ENCODE peak calls at places on chromosome 2, in nine cellular contexts. One of them, this sample, is unnamed. For H3K4me1, the result is how much of the 10 kb centered on the place peaks cover.

GRCh38 chr2:3959372-3959771 is 256.0 kb downstream of the DCDC2C start:
- DNase-seq in effector memory CD4-positive, alpha-beta T cell: no peak
- DNase-seq in A549: peak
- DNase-seq in upper lobe of right lung: no peak
- DNase-seq in CD8-positive, alpha-beta T cell: no peak
- DNase-seq in sigmoid colon: no peak
- DNase-seq in neuronal stem cell: peak
- DNase-seq in neural progenitor cell: peak
- DNase-seq in PC-9: no peak
- DNase-seq in this sample: no peak

GRCh38 chr2:216017365-216017764 is 4.0 kb upstream of the MREG start:
- DNase-seq in neuronal stem cell: no peak
- DNase-seq in sigmoid colon: no peak
- DNase-seq in neural progenitor cell: no peak
- DNase-seq in upper lobe of right lung: no peak
- DNase-seq in PC-9: peak
- DNase-seq in A549: no peak
- DNase-seq in CD8-positive, alpha-beta T cell: no peak
- DNase-seq in effector memory CD4-positive, alpha-beta T cell: no peak
- DNase-seq in this sample: no peak

GRCh38 chr2:19176977-19177376 is 181.4 kb downstream of the OSR1 start:
- DNase-seq in A549: no peak
- DNase-seq in neuronal stem cell: no peak
- DNase-seq in neural progenitor cell: no peak
- DNase-seq in PC-9: peak
- DNase-seq in upper lobe of right lung: no peak
- DNase-seq in CD8-positive, alpha-beta T cell: no peak
- DNase-seq in effector memory CD4-positive, alpha-beta T cell: no peak
- DNase-seq in sigmoid colon: no peak
- DNase-seq in this sample: no peak

GRCh38 chr2:159129807-159130206 is 156.7 kb downstream of the WDSUB1 start:
- DNase-seq in sigmoid colon: no peak
- DNase-seq in neural progenitor cell: no peak
- DNase-seq in A549: no peak
- DNase-seq in CD8-positive, alpha-beta T cell: no peak
- DNase-seq in neuronal stem cell: no peak
- DNase-seq in upper lobe of right lung: no peak
- DNase-seq in PC-9: no peak
- DNase-seq in effector memory CD4-positive, alpha-beta T cell: no peak
- DNase-seq in this sample: no peak

GRCh38 chr2:217316743-217317142 is 456.9 kb upstream of the TNP1 start:
- DNase-seq in effector memory CD4-positive, alpha-beta T cell: no peak
- DNase-seq in neural progenitor cell: no peak
- DNase-seq in A549: no peak
- DNase-seq in sigmoid colon: no peak
- DNase-seq in CD8-positive, alpha-beta T cell: no peak
- DNase-seq in upper lobe of right lung: no peak
- DNase-seq in neuronal stem cell: no peak
- DNase-seq in PC-9: no peak
- DNase-seq in this sample: no peak

GRCh38 chr2:71943238-71944182 is 204.2 kb downstream of the CYP26B1 start:
- DNase-seq in upper lobe of right lung: peak
- DNase-seq in neural progenitor cell: no peak
- DNase-seq in neuronal stem cell: no peak
- DNase-seq in sigmoid colon: no peak
- DNase-seq in effector memory CD4-positive, alpha-beta T cell: no peak
- DNase-seq in A549: no peak
- DNase-seq in CD8-positive, alpha-beta T cell: peak
- DNase-seq in PC-9: no peak
- DNase-seq in this sample: no peak

GRCh38 chr2:239409976-239410375 is 9.2 kb upstream of the HDAC4 start:
- DNase-seq in CD8-positive, alpha-beta T cell: no peak
- DNase-seq in upper lobe of right lung: no peak
- DNase-seq in neuronal stem cell: no peak
- DNase-seq in sigmoid colon: no peak
- DNase-seq in A549: no peak
- DNase-seq in PC-9: no peak
- DNase-seq in neural progenitor cell: no peak
- DNase-seq in effector memory CD4-positive, alpha-beta T cell: no peak
- DNase-seq in this sample: no peak

GRCh38 chr2:8154270-8154669 is 527.6 kb upstream of the ID2 start:
- DNase-seq in CD8-positive, alpha-beta T cell: no peak
- DNase-seq in A549: no peak
- DNase-seq in neural progenitor cell: no peak
- DNase-seq in sigmoid colon: no peak
- DNase-seq in neuronal stem cell: no peak
- DNase-seq in PC-9: no peak
- DNase-seq in effector memory CD4-positive, alpha-beta T cell: no peak
- DNase-seq in upper lobe of right lung: no peak
- DNase-seq in this sample: no peak

GRCh38 chr2:18749912-18750526 is 160.7 kb upstream of the NT5C1B start:
- DNase-seq in CD8-positive, alpha-beta T cell: no peak
- DNase-seq in effector memory CD4-positive, alpha-beta T cell: no peak
- DNase-seq in PC-9: peak
- DNase-seq in upper lobe of right lung: no peak
- DNase-seq in A549: peak
- DNase-seq in sigmoid colon: peak
- DNase-seq in neural progenitor cell: peak
- DNase-seq in neuronal stem cell: peak
- DNase-seq in this sample: no peak

GRCh38 chr2:16687949-16688348 is 22.3 kb upstream of the CYRIA start:
- DNase-seq in CD8-positive, alpha-beta T cell: no peak
- DNase-seq in A549: no peak
- DNase-seq in effector memory CD4-positive, alpha-beta T cell: no peak
- DNase-seq in PC-9: no peak
- DNase-seq in upper lobe of right lung: no peak
- DNase-seq in neural progenitor cell: no peak
- DNase-seq in neuronal stem cell: no peak
- DNase-seq in sigmoid colon: no peak
- DNase-seq in this sample: no peak

GRCh38 chr2:239660390-239661228 is 259.8 kb upstream of the HDAC4 start:
- DNase-seq in CD8-positive, alpha-beta T cell: peak
- DNase-seq in PC-9: peak
- DNase-seq in sigmoid colon: peak
- DNase-seq in neural progenitor cell: no peak
- DNase-seq in upper lobe of right lung: no peak
- DNase-seq in neuronal stem cell: no peak
- DNase-seq in A549: no peak
- DNase-seq in effector memory CD4-positive, alpha-beta T cell: no peak
- DNase-seq in this sample: no peak

GRCh38 chr2:219718066-219718465 is 90.6 kb downstream of the SLC4A3 start:
- DNase-seq in effector memory CD4-positive, alpha-beta T cell: no peak
- DNase-seq in A549: no peak
- DNase-seq in sigmoid colon: no peak
- DNase-seq in CD8-positive, alpha-beta T cell: no peak
- DNase-seq in neuronal stem cell: no peak
- DNase-seq in PC-9: no peak
- DNase-seq in neural progenitor cell: no peak
- DNase-seq in upper lobe of right lung: no peak
- DNase-seq in this sample: no peak

GRCh38 chr2:60882971-60883753 is 1.8 kb downstream of the REL start:
- DNase-seq in effector memory CD4-positive, alpha-beta T cell: no peak
- DNase-seq in upper lobe of right lung: no peak
- DNase-seq in A549: no peak
- DNase-seq in neural progenitor cell: peak
- DNase-seq in neuronal stem cell: no peak
- DNase-seq in CD8-positive, alpha-beta T cell: peak
- DNase-seq in PC-9: peak
- DNase-seq in sigmoid colon: no peak
- DNase-seq in this sample: no peak

DNA sequence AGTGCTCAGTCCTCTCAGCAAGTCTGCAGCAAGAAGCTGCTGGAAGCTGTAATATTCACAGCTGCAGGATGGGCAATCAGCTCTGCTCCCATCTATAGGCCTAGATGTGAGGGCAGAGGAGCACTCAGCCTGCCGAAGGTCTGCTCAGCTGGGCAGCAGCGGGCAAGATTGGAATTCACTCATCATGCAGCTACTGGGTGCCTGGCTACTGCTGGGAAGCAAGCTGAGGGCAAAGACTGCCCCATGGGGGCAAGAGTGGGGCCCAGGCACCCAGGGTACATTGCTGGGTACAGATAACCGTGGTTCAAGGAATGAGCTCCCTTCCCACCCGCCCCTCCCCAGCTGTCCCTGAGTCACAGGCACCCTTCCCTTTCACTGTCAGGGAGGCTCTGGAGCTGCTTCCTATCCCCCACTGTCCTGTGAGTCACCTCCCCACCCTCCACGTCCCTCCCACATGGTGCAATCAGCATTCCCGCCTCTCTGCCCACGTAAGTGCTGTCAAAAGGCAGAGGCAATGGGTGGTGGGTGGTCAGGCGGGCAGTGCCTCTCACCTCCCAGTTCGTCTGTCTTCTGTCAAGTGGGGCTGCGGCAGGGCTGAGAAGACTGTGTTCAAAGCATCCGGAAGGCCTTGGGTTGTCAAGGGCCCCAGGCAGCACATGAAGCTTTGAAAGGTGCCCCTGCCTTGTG is 169.2 kb downstream of the TRIM43 start:
- DNase-seq in upper lobe of right lung: peak
- DNase-seq in PC-9: peak
- DNase-seq in CD8-positive, alpha-beta T cell: no peak
- DNase-seq in effector memory CD4-positive, alpha-beta T cell: no peak
- DNase-seq in neuronal stem cell: no peak
- DNase-seq in neural progenitor cell: no peak
- DNase-seq in A549: peak
- DNase-seq in sigmoid colon: no peak
- DNase-seq in this sample: no peak
- H3K4me1 ChIP-seq in upper lobe of right lung: under half
- H3K4me1 ChIP-seq in PC-9: under half
- H3K4me1 ChIP-seq in CD8-positive, alpha-beta T cell: under half
- H3K4me1 ChIP-seq in effector memory CD4-positive, alpha-beta T cell: under half
- H3K4me1 ChIP-seq in neuronal stem cell: under half
- H3K4me1 ChIP-seq in neural progenitor cell: under half
- H3K4me1 ChIP-seq in A549: under half
- H3K4me1 ChIP-seq in sigmoid colon: under half
- H3K4me1 ChIP-seq in this sample: under half

GRCh38 chr2:96145028-96145939 is at the start of gene DUSP2:
- DNase-seq in neuronal stem cell: peak
- DNase-seq in effector memory CD4-positive, alpha-beta T cell: peak
- DNase-seq in neural progenitor cell: peak
- DNase-seq in upper lobe of right lung: peak
- DNase-seq in A549: peak
- DNase-seq in PC-9: peak
- DNase-seq in CD8-positive, alpha-beta T cell: peak
- DNase-seq in sigmoid colon: peak
- DNase-seq in this sample: peak

GRCh38 chr2:96144481-96145027 is 686 bp downstream of the DUSP2 start:
- DNase-seq in PC-9: no peak
- DNase-seq in A549: no peak
- DNase-seq in upper lobe of right lung: no peak
- DNase-seq in neuronal stem cell: no peak
- DNase-seq in sigmoid colon: peak
- DNase-seq in effector memory CD4-positive, alpha-beta T cell: no peak
- DNase-seq in CD8-positive, alpha-beta T cell: peak
- DNase-seq in neural progenitor cell: no peak
- DNase-seq in this sample: peak

GRCh38 chr2:96143848-96144480 is 1.3 kb downstream of the DUSP2 start:
- DNase-seq in A549: no peak
- DNase-seq in neural progenitor cell: peak
- DNase-seq in neuronal stem cell: no peak
- DNase-seq in CD8-positive, alpha-beta T cell: peak
- DNase-seq in PC-9: peak
- DNase-seq in sigmoid colon: peak
- DNase-seq in effector memory CD4-positive, alpha-beta T cell: no peak
- DNase-seq in upper lobe of right lung: peak
- DNase-seq in this sample: peak

GRCh38 chr2:96142217-96143113 is 2.8 kb downstream of the DUSP2 start:
- DNase-seq in A549: no peak
- DNase-seq in neuronal stem cell: no peak
- DNase-seq in sigmoid colon: peak
- DNase-seq in neural progenitor cell: no peak
- DNase-seq in CD8-positive, alpha-beta T cell: peak
- DNase-seq in effector memory CD4-positive, alpha-beta T cell: peak
- DNase-seq in upper lobe of right lung: no peak
- DNase-seq in PC-9: no peak
- DNase-seq in this sample: peak

DNA sequence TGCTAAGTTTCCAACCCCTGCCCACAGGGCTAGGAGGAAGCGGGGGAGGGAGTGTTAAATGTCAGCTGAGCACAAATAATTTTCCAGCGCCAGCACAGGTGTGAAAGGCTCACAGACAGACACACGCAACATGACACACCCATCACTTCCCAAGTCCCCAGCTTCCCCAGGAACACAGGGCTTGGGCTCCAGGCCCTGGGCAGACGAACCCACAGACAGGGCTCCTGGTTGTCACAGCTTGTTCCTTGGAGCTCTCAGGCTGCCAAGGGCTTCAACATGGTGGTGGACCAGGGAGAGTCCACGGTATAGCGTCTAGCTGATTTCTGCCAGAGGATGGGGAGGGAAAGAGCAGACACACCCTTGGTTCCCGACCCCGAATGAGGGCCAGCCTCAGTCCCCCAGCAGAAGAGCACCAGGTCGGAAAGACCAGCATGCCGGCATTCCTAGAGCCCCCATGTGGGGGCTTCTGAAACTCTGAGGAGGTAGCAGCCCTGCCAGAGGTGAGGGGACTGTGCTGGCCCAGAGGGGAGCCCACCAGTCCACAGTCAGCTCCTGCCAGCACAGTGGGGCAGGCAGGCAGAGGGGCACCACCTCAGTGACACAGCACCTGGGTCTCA is 1.9 kb downstream of the DUSP2 start:
- DNase-seq in sigmoid colon: peak
- DNase-seq in CD8-positive, alpha-beta T cell: no peak
- DNase-seq in neuronal stem cell: no peak
- DNase-seq in A549: no peak
- DNase-seq in upper lobe of right lung: no peak
- DNase-seq in PC-9: no peak
- DNase-seq in neural progenitor cell: no peak
- DNase-seq in effector memory CD4-positive, alpha-beta T cell: no peak
- DNase-seq in this sample: peak
- H3K4me1 ChIP-seq in sigmoid colon: under half
- H3K4me1 ChIP-seq in CD8-positive, alpha-beta T cell: half or more
- H3K4me1 ChIP-seq in neuronal stem cell: under half
- H3K4me1 ChIP-seq in A549: under half
- H3K4me1 ChIP-seq in upper lobe of right lung: under half
- H3K4me1 ChIP-seq in PC-9: under half
- H3K4me1 ChIP-seq in neural progenitor cell: under half
- H3K4me1 ChIP-seq in effector memory CD4-positive, alpha-beta T cell: under half
- H3K4me1 ChIP-seq in this sample: under half

DNA sequence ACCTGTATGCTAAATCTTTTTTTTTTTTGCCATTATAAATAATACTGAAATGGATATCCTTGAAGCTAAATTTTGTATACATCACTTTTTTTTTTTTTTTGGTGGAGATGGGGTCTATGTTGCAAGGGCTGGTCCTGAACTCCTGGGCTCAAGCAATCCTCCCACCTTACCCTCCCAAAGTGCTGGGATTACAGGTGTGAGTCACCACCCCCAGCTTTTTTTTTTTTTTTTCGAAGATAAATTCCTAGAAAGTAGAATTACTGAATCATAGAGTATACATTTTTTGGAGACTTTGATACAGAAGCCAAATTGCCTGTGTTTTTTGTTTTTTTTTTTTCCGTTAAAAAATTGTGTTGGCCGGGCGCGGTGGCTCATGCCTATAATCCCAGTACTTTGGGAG is 51.0 kb upstream of the MCFD2 start:
- DNase-seq in neuronal stem cell: no peak
- DNase-seq in effector memory CD4-positive, alpha-beta T cell: no peak
- DNase-seq in neural progenitor cell: no peak
- DNase-seq in upper lobe of right lung: no peak
- DNase-seq in A549: no peak
- DNase-seq in PC-9: no peak
- DNase-seq in CD8-positive, alpha-beta T cell: no peak
- DNase-seq in sigmoid colon: no peak
- DNase-seq in this sample: no peak
- H3K4me1 ChIP-seq in neuronal stem cell: under half
- H3K4me1 ChIP-seq in effector memory CD4-positive, alpha-beta T cell: under half
- H3K4me1 ChIP-seq in neural progenitor cell: under half
- H3K4me1 ChIP-seq in upper lobe of right lung: half or more
- H3K4me1 ChIP-seq in A549: half or more
- H3K4me1 ChIP-seq in PC-9: half or more
- H3K4me1 ChIP-seq in CD8-positive, alpha-beta T cell: under half
- H3K4me1 ChIP-seq in sigmoid colon: under half
- H3K4me1 ChIP-seq in this sample: half or more

GRCh38 chr2:144502356-144502755 is 17.6 kb downstream of the ZEB2 start:
- DNase-seq in upper lobe of right lung: no peak
- DNase-seq in PC-9: no peak
- DNase-seq in CD8-positive, alpha-beta T cell: no peak
- DNase-seq in neuronal stem cell: no peak
- DNase-seq in A549: no peak
- DNase-seq in effector memory CD4-positive, alpha-beta T cell: no peak
- DNase-seq in sigmoid colon: no peak
- DNase-seq in neural progenitor cell: peak
- DNase-seq in this sample: no peak
- H3K4me1 ChIP-seq in upper lobe of right lung: half or more
- H3K4me1 ChIP-seq in PC-9: under half
- H3K4me1 ChIP-seq in CD8-positive, alpha-beta T cell: under half
- H3K4me1 ChIP-seq in neuronal stem cell: under half
- H3K4me1 ChIP-seq in A549: under half
- H3K4me1 ChIP-seq in effector memory CD4-positive, alpha-beta T cell: under half
- H3K4me1 ChIP-seq in sigmoid colon: under half
- H3K4me1 ChIP-seq in neural progenitor cell: half or more
- H3K4me1 ChIP-seq in this sample: half or more